ENCODE peak calls at places on chromosomes 16 and 17, in four cellular contexts. R is left ventricle myocardium inferior; F is psoas muscle; N is CD8-positive, alpha-beta memory T cell. T is an unnamed sample.
A peak's percentile ranks its signal among the peaks of the same experiment; 100 is the strongest.

GRCh38 chr16:77745972-77746371 is 23.7 kb downstream of the NUDT7 start:
- DNase-seq in N (no peak), F (no peak), R (no peak), T (no peak)

GRCh38 chr17:65173284-65173793 is 36.2 kb downstream of the RGS9 start:
- DNase-seq in N (peak; percentile 87), R (no peak), F (no peak), T (no peak)

GRCh38 chr17:41907185-41907556 is 11.6 kb downstream of the ACLY start:
- DNase-seq in R (no peak), N (no peak), F (no peak), T (no peak)

GRCh38 chr17:17067277-17067676 is 25.0 kb downstream of the MPRIP start:
- DNase-seq in F (no peak), R (no peak), N (no peak), T (no peak)

GRCh38 chr17:8285270-8286181 is 2.9 kb upstream of the RANGRF start:
- DNase-seq in F (no peak), R (no peak), N (no peak), T (no peak)

GRCh38 chr17:71461504-71462197 is 659.2 kb upstream of the SOX9 start:
- DNase-seq in R (no peak), N (no peak), F (no peak), T (no peak)

GRCh38 chr16:27579086-27579980 is 29.4 kb downstream of the KATNIP start:
- DNase-seq in R (no peak), F (no peak), N (no peak), T (no peak)

GRCh38 chr17:18946536-18946935 is 5.4 kb upstream of the SLC5A10 start:
- DNase-seq in F (no peak), R (no peak), N (no peak), T (no peak)

GRCh38 chr17:18971801-18972200 is 19.8 kb downstream of the SLC5A10 start:
- DNase-seq in R (no peak), F (no peak), N (no peak), T (no peak)

GRCh38 chr17:66301864-66302741 is at the start of gene PRKCA:
- DNase-seq in N (peak; percentile 75), F (peak; percentile 85), R (peak; percentile 77), T (no peak)

GRCh38 chr16:4505356-4506153 is 29.4 kb downstream of the HMOX2 start:
- DNase-seq in R (no peak), F (no peak), N (peak; percentile 90), T (no peak)

GRCh38 chr16:89920723-89921122 is 2.1 kb downstream of the MC1R start:
- DNase-seq in N (no peak), R (no peak), F (no peak), T (no peak)

GRCh38 chr17:64651889-64652288 is 10.2 kb downstream of the SMURF2 start:
- DNase-seq in N (no peak), R (no peak), F (no peak), T (no peak)

GRCh38 chr17:17485420-17485819 is 8.6 kb downstream of the MED9 start:
- DNase-seq in R (no peak), F (no peak), N (no peak), T (no peak)

GRCh38 chr17:3965123-3965800 is 1.0 kb upstream of the ATP2A3 start:
- DNase-seq in N (peak; percentile 78), R (peak; percentile 59), F (no peak), T (peak; percentile 66)

GRCh38 chr17:57687642-57688041 is 57.5 kb downstream of the CCDC182 start:
- DNase-seq in F (no peak), N (no peak), R (no peak), T (no peak)

GRCh38 chr17:67466251-67466650 is 89.2 kb downstream of the PITPNC1 start:
- DNase-seq in N (no peak), R (no peak), F (no peak), T (no peak)

GRCh38 chr17:13544755-13545154 is 57.0 kb downstream of the HS3ST3A1 start:
- DNase-seq in N (no peak), R (no peak), F (no peak), T (no peak)

GRCh38 chr17:4893721-4894560 is 5.4 kb upstream of the C17orf107 start:
- DNase-seq in N (peak; percentile 46), R (no peak), F (peak; percentile 48), T (no peak)

GRCh38 chr16:49838639-49839461 is 17.1 kb downstream of the ZNF423 start:
- DNase-seq in N (no peak), R (no peak), F (peak; percentile 63), T (no peak)

GRCh38 chr16:69123894-69124293 is 8.5 kb downstream of the CHTF8 start:
- DNase-seq in R (no peak), F (no peak), N (peak; percentile 73), T (no peak)

GRCh38 chr17:82866521-82867214 is 26.8 kb upstream of the ZNF750 start:
- DNase-seq in R (no peak), N (no peak), F (peak; percentile 77), T (no peak)

GRCh38 chr17:30922235-30922993 is 669 bp downstream of the ADAP2 start:
- DNase-seq in F (peak; percentile 51), R (peak; percentile 17), N (no peak), T (no peak)

GRCh38 chr17:2062571-2063183 is 7.8 kb downstream of the HIC1 start:
- DNase-seq in N (no peak), R (no peak), F (peak; percentile 68), T (no peak)

GRCh38 chr17:44278006-44278405 is 10.1 kb upstream of the SLC4A1 start:
- DNase-seq in F (no peak), R (no peak), N (no peak), T (no peak)

GRCh38 chr16:72637306-72637705 is 410.6 kb downstream of the ZFHX3 start:
- DNase-seq in F (no peak), N (no peak), R (no peak), T (no peak)

GRCh38 chr16:68902376-68903345 is 59.3 kb downstream of the TANGO6 start:
- DNase-seq in N (no peak), R (no peak), F (no peak), T (no peak)

GRCh38 chr16:23801387-23801786 is 34.4 kb upstream of the PRKCB start:
- DNase-seq in R (peak; percentile 64), F (peak; percentile 63), N (peak; percentile 84), T (peak; percentile 72)

GRCh38 chr17:66255112-66255511 is 25.9 kb upstream of the APOH start:
- DNase-seq in N (peak; percentile 54), F (no peak), R (no peak), T (no peak)

GRCh38 chr16:23608194-23608593 is 12.1 kb upstream of the NDUFAB1 start:
- DNase-seq in F (no peak), N (no peak), R (no peak), T (no peak)

GRCh38 chr17:1000597-1001490 is 3.9 kb downstream of the TIMM22 start:
- DNase-seq in F (peak; percentile 77), N (no peak), R (peak; percentile 56), T (no peak)

GRCh38 chr16:69113216-69113615 is 7.8 kb downstream of the HAS3 start:
- DNase-seq in R (no peak), N (no peak), F (no peak), T (no peak)

GRCh38 chr17:43917016-43917347 is 9.6 kb upstream of the MPP2 start:
- DNase-seq in R (no peak), N (no peak), F (peak; percentile 0), T (no peak)

GRCh38 chr17:2183346-2183745 is 120.2 kb downstream of the SMG6 start:
- DNase-seq in N (no peak), F (no peak), R (no peak), T (no peak)

GRCh38 chr17:14942511-14943185 is 322.5 kb downstream of the PMP22 start:
- DNase-seq in F (no peak), N (no peak), R (no peak), T (no peak)

GRCh38 chr16:82506734-82507133 is 120.0 kb upstream of the CDH13 start:
- DNase-seq in N (no peak), R (no peak), F (no peak), T (no peak)

GRCh38 chr17:47945529-47946508 is 4.4 kb downstream of the PNPO start:
- DNase-seq in N (no peak), R (no peak), F (no peak), T (no peak)
- H3K4me1 ChIP-seq in N (peaks cover 68% of the 10 kb centered on the region), R (peaks cover 72% of the 10 kb centered on the region), F (peaks cover 32% of the 10 kb centered on the region), T (no peaks in the 10 kb centered on the region)

GRCh38 chr16:11675561-11676511 is 7.6 kb downstream of the SNN start:
- DNase-seq in R (peak; percentile 44), N (peak; percentile 47), F (peak; percentile 97), T (no peak)
- H3K4me1 ChIP-seq in R (peaks cover 100% of the 10 kb centered on the region), N (peaks cover 34% of the 10 kb centered on the region), F (peaks cover 96% of the 10 kb centered on the region), T (no peaks in the 10 kb centered on the region)

DNA sequence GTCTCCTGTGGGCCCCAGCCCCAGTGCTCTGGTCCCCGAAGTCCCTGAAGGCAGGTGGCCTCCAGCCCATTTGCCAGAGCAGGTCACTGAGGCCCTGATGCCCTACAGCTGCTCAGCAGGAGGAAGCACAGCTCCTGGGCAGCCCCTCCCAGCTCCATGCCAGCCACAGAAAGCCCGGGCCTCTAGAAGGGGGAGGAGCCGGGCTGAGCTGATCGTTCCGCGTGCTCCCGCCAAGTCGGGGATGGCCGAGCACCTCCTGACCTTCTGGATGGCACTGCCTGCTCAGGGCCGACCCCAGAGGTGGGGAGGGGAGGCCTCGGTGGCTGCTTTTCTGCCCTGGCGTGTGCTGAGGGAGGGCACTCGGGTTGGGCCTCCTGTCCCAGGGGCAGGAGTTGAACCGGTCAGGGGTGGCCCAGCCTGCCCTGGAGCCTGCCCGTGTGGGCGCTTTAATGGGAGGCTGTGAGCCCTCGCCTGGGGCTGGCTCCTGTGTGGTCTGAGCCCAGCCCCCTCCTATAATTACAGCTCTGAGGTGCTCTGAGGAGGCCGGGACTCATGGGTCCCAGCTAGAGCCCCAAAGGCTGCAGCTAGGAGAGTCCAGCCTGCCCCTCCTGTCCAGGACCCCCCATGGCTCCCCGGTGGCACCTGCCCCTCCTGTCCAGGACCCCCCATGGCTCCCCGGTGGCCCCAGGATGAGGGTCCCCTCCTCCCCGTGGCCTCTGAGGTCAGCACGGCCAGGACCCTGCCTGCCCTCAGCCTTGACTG is 29.7 kb downstream of the ZFPM1 start:
- DNase-seq in N (no peak), R (no peak), F (no peak), T (no peak)
- H3K4me1 ChIP-seq in N (peaks cover 30% of the 10 kb centered on the region), R (peaks cover 16% of the 10 kb centered on the region), F (no peaks in the 10 kb centered on the region), T (peaks cover 28% of the 10 kb centered on the region)

GRCh38 chr17:34865696-34866095 is 95.6 kb downstream of the CCT6B start:
- DNase-seq in N (no peak), R (no peak), F (no peak), T (no peak)
- H3K4me1 ChIP-seq in N (no peaks in the 10 kb centered on the region), R (no peaks in the 10 kb centered on the region), F (no peaks in the 10 kb centered on the region), T (no peaks in the 10 kb centered on the region)

GRCh38 chr16:66516172-66516807 is 33.6 kb downstream of the TK2 start:
- DNase-seq in N (no peak), R (no peak), F (no peak), T (no peak)
- H3K4me1 ChIP-seq in N (peaks cover 55% of the 10 kb centered on the region), R (peaks cover 84% of the 10 kb centered on the region), F (peaks cover 51% of the 10 kb centered on the region), T (peaks cover 77% of the 10 kb centered on the region)

GRCh38 chr16:84600343-84601229 is 17.3 kb downstream of the COTL1 start:
- DNase-seq in R (no peak), F (no peak), N (peak; percentile 64), T (no peak)
- H3K4me1 ChIP-seq in R (peaks cover 36% of the 10 kb centered on the region), F (no peaks in the 10 kb centered on the region), N (peaks cover 90% of the 10 kb centered on the region), T (no peaks in the 10 kb centered on the region)

T was measured in right atrium auricular region.